ENCODE peak calls at places on chromosome 17, in eight cellular contexts. N is memory B cell, L is ecto neural progenitor cell, J is ascending aorta, A is NCI-H1105, R is bronchial epithelial cell, V is retinal pigment epithelial cell, O is DMS153. B is an unnamed sample.

GRCh38 chr17:64306850-64307463 is 43.9 kb upstream of the TEX2 start:
- DNase-seq in L (no peak), V (peak), O (peak), N (peak), A (peak), R (peak), J (no peak), B (no peak)

GRCh38 chr17:82287849-82288601 is 14.5 kb upstream of the CSNK1D start:
- DNase-seq in J (no peak), A (no peak), O (peak), V (no peak), N (no peak), L (no peak), R (peak), B (no peak)

GRCh38 chr17:68676856-68677255 is 75.7 kb upstream of the FAM20A start:
- DNase-seq in A (no peak), L (no peak), N (no peak), J (no peak), V (no peak), O (no peak), R (no peak), B (no peak)

GRCh38 chr17:72682597-72682996 is 409.9 kb downstream of the SLC39A11 start:
- DNase-seq in A (no peak), V (no peak), O (no peak), J (no peak), N (no peak), L (no peak), R (peak), B (no peak)

GRCh38 chr17:72984145-72984924 is 108.2 kb downstream of the SLC39A11 start:
- DNase-seq in A (no peak), L (no peak), J (no peak), O (no peak), N (no peak), R (peak), V (peak), B (no peak)

GRCh38 chr17:19304209-19304608 is 58.3 kb downstream of the B9D1 start:
- DNase-seq in L (no peak), J (peak), O (no peak), N (no peak), V (no peak), A (no peak), R (peak), B (no peak)

GRCh38 chr17:66978514-66979061 is 14.1 kb downstream of the CACNG4 start:
- DNase-seq in L (no peak), J (no peak), A (no peak), R (no peak), N (no peak), O (no peak), V (no peak), B (no peak)

GRCh38 chr17:2071421-2072281 is 16.7 kb downstream of the HIC1 start:
- DNase-seq in O (no peak), A (no peak), V (no peak), J (no peak), R (no peak), L (no peak), N (no peak), B (no peak)

GRCh38 chr17:61238455-61238933 is 161.1 kb upstream of the TBX2 start:
- DNase-seq in O (no peak), V (no peak), N (no peak), R (no peak), L (no peak), A (no peak), J (no peak), B (no peak)

GRCh38 chr17:48121921-48122650 is 14.5 kb downstream of the SNX11 start:
- DNase-seq in J (no peak), A (no peak), N (no peak), L (no peak), O (no peak), R (no peak), V (no peak), B (peak)

B was measured in DMS79.